ENCODE peak calls at places on chromosomes 4 and X, in four cellular contexts. One of them, this sample, is unnamed.

GRCh38 chr4:76990288-76991080 is 40.9 kb downstream of the SEPTIN11 start:
- DNase-seq in gastrocnemius medialis: no peak
- DNase-seq in thoracic aorta: no peak
- DNase-seq in Peyer's patch: no peak
- DNase-seq in this sample: no peak

GRCh38 chr4:95363966-95364365 is 184.8 kb downstream of the UNC5C start:
- DNase-seq in Peyer's patch: no peak
- DNase-seq in thoracic aorta: no peak
- DNase-seq in gastrocnemius medialis: no peak
- DNase-seq in this sample: no peak

GRCh38 chr4:143202824-143203223 is 18.1 kb downstream of the USP38 start:
- DNase-seq in thoracic aorta: no peak
- DNase-seq in gastrocnemius medialis: no peak
- DNase-seq in Peyer's patch: no peak
- DNase-seq in this sample: no peak

GRCh38 chr4:176988226-176988625 is 195.5 kb upstream of the VEGFC start:
- DNase-seq in gastrocnemius medialis: no peak
- DNase-seq in thoracic aorta: no peak
- DNase-seq in Peyer's patch: no peak
- DNase-seq in this sample: no peak

GRCh38 chrX:38482183-38482582 is 79.2 kb upstream of the TSPAN7 start:
- DNase-seq in Peyer's patch: no peak
- DNase-seq in thoracic aorta: no peak
- DNase-seq in gastrocnemius medialis: no peak
- DNase-seq in this sample: no peak

GRCh38 chr4:26762650-26763049 is 98.0 kb upstream of the STIM2 start:
- DNase-seq in gastrocnemius medialis: no peak
- DNase-seq in Peyer's patch: no peak
- DNase-seq in thoracic aorta: no peak
- DNase-seq in this sample: no peak

GRCh38 chr4:76738081-76738931 is 159.6 kb downstream of the SOWAHB start:
- DNase-seq in gastrocnemius medialis: no peak
- DNase-seq in thoracic aorta: peak
- DNase-seq in Peyer's patch: no peak
- DNase-seq in this sample: no peak

GRCh38 chr4:84895283-84895682 is 71.2 kb downstream of the WDFY3 start:
- DNase-seq in Peyer's patch: no peak
- DNase-seq in thoracic aorta: no peak
- DNase-seq in gastrocnemius medialis: no peak
- DNase-seq in this sample: no peak

GRCh38 chrX:30060718-30061117 is 154.6 kb upstream of the MAGEB2 start:
- DNase-seq in Peyer's patch: no peak
- DNase-seq in gastrocnemius medialis: no peak
- DNase-seq in thoracic aorta: no peak
- DNase-seq in this sample: no peak

GRCh38 chr4:175456131-175456530 is 355.9 kb downstream of the GPM6A start:
- DNase-seq in thoracic aorta: no peak
- DNase-seq in gastrocnemius medialis: no peak
- DNase-seq in Peyer's patch: no peak
- DNase-seq in this sample: no peak

GRCh38 chr4:1975880-1976279 is 32.9 kb downstream of the NELFA start:
- DNase-seq in gastrocnemius medialis: no peak
- DNase-seq in Peyer's patch: no peak
- DNase-seq in thoracic aorta: no peak
- DNase-seq in this sample: peak

GRCh38 chr4:102492531-102493241 is 8.5 kb upstream of the NFKB1 start:
- DNase-seq in thoracic aorta: no peak
- DNase-seq in Peyer's patch: no peak
- DNase-seq in gastrocnemius medialis: no peak
- DNase-seq in this sample: no peak

GRCh38 chr4:60948008-60948407 is 252.1 kb upstream of the ADGRL3 start:
- DNase-seq in thoracic aorta: no peak
- DNase-seq in Peyer's patch: no peak
- DNase-seq in gastrocnemius medialis: no peak
- DNase-seq in this sample: no peak

GRCh38 chr4:6718932-6719610 is 3.1 kb downstream of the BLOC1S4 start:
- DNase-seq in thoracic aorta: no peak
- DNase-seq in gastrocnemius medialis: no peak
- DNase-seq in Peyer's patch: peak
- DNase-seq in this sample: no peak

GRCh38 chr4:48012819-48013218 is 3.7 kb downstream of the CNGA1 start:
- DNase-seq in thoracic aorta: no peak
- DNase-seq in Peyer's patch: no peak
- DNase-seq in gastrocnemius medialis: no peak
- DNase-seq in this sample: no peak

GRCh38 chr4:85509882-85510631 is 35.1 kb downstream of the ARHGAP24 start:
- DNase-seq in gastrocnemius medialis: no peak
- DNase-seq in Peyer's patch: peak
- DNase-seq in thoracic aorta: no peak
- DNase-seq in this sample: no peak

GRCh38 chrX:23434356-23434884 is 99.8 kb downstream of the PTCHD1 start:
- DNase-seq in Peyer's patch: peak
- DNase-seq in thoracic aorta: peak
- DNase-seq in gastrocnemius medialis: peak
- DNase-seq in this sample: no peak

GRCh38 chr4:38605794-38606586 is 58.0 kb upstream of the KLF3 start:
- DNase-seq in thoracic aorta: no peak
- DNase-seq in Peyer's patch: no peak
- DNase-seq in gastrocnemius medialis: no peak
- DNase-seq in this sample: no peak

GRCh38 chr4:5110901-5111300 is 59.6 kb downstream of the STK32B start:
- DNase-seq in Peyer's patch: no peak
- DNase-seq in thoracic aorta: no peak
- DNase-seq in gastrocnemius medialis: no peak
- DNase-seq in this sample: no peak

DNA sequence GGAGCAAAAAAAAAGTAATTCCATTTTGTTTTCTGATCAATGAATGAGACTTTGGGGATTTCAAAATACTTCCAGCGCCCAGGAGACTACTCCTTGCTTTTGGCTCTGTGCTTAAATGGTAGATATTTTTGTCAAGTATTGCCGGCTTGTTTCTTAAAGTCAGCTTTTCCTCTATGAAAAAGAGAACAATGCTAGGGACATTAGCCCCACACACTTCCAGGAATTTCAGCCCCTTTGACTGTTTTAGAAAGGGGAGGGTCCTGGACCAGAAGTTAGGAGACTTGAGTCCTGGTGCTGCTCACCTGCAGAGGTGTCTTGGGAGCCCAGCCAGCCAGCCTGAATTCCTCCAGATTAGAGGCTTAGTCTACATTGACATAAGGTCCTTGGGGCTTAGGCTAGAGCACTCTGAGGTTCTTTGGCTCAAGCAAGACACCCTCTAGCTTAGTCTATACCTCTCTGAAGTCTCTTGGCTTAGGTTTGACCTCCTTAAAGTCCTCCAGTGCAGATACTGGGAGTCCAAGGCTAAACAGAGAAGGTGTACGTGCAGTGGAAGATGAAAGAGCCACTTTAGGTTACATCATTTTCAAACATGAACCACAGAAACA is 1.6 kb upstream of the SETD7 start:
- DNase-seq in Peyer's patch: no peak
- DNase-seq in gastrocnemius medialis: no peak
- DNase-seq in thoracic aorta: no peak
- DNase-seq in this sample: no peak
- H3K27ac ChIP-seq in Peyer's patch: peak
- H3K27ac ChIP-seq in gastrocnemius medialis: peak
- H3K27ac ChIP-seq in thoracic aorta: peak
- H3K27ac ChIP-seq in this sample: peak

GRCh38 chr4:71136071-71136470 is 142.6 kb downstream of the DCK start:
- DNase-seq in Peyer's patch: no peak
- DNase-seq in gastrocnemius medialis: no peak
- DNase-seq in thoracic aorta: no peak
- DNase-seq in this sample: no peak
- H3K27ac ChIP-seq in Peyer's patch: no peak
- H3K27ac ChIP-seq in gastrocnemius medialis: no peak
- H3K27ac ChIP-seq in thoracic aorta: no peak
- H3K27ac ChIP-seq in this sample: no peak

GRCh38 chr4:82797048-82797590 is 1.5 kb downstream of the SCD5 start:
- DNase-seq in gastrocnemius medialis: no peak
- DNase-seq in Peyer's patch: no peak
- DNase-seq in thoracic aorta: no peak
- DNase-seq in this sample: no peak

GRCh38 chr4:82799006-82799881 is 648 bp upstream of the SCD5 start:
- DNase-seq in gastrocnemius medialis: no peak
- DNase-seq in thoracic aorta: no peak
- DNase-seq in Peyer's patch: no peak
- DNase-seq in this sample: no peak

GRCh38 chr4:82797591-82798081 is 960 bp downstream of the SCD5 start:
- DNase-seq in thoracic aorta: no peak
- DNase-seq in gastrocnemius medialis: no peak
- DNase-seq in Peyer's patch: no peak
- DNase-seq in this sample: no peak

GRCh38 chr4:82801910-82802521 is 3.4 kb upstream of the SCD5 start:
- DNase-seq in Peyer's patch: no peak
- DNase-seq in thoracic aorta: no peak
- DNase-seq in gastrocnemius medialis: no peak
- DNase-seq in this sample: no peak

DNA sequence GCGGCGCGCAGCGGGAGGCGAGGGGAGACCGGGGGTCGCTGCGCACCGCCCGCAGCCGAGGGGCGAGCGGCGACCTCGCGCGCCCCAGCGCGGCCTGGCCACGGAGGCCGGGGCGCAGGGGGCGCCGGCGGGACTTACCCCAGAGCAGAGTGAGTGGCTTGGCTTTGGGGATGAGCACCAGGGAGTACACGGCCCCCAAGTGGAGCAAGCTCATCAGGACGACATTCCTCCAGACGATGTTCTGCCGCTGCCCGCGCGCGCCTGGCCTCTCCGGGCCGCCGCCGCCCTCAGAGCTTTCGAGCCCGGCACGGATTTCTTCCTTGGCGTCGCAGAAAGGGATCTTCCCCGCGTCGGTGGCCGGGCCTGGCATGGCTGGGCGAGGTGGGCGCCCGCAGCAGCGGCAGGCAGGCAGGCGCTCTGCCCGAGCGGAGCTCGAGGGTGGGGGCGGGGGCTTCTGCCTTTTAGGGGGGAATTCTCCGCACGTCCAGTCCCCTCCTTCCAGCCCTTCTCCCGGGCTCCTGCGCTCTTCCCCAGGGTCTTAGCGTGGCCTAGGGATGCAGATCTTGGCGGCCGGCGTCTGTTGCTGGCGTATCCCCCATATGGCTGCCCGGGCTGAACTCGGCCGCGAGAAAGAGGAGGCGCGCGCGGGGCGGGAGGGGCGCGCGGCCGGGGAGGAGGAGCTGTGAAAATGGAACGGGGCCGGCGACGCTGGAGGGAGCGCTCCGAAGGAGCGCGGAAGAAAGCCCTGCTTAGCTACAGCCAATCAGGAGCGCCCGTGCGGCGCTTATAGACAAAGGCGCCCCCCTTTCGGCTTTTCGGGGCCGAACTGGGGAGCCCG is at the start of gene SCD5:
- DNase-seq in thoracic aorta: peak
- DNase-seq in Peyer's patch: peak
- DNase-seq in gastrocnemius medialis: peak
- DNase-seq in this sample: peak
- H3K27ac ChIP-seq in thoracic aorta: no peak
- H3K27ac ChIP-seq in Peyer's patch: peak
- H3K27ac ChIP-seq in gastrocnemius medialis: no peak
- H3K27ac ChIP-seq in this sample: no peak

GRCh38 chr4:52838729-52839722 is 23.1 kb upstream of the RASL11B start:
- DNase-seq in gastrocnemius medialis: no peak
- DNase-seq in Peyer's patch: no peak
- DNase-seq in thoracic aorta: no peak
- DNase-seq in this sample: no peak
- H3K27ac ChIP-seq in gastrocnemius medialis: no peak
- H3K27ac ChIP-seq in Peyer's patch: no peak
- H3K27ac ChIP-seq in thoracic aorta: no peak
- H3K27ac ChIP-seq in this sample: no peak

This sample was measured in right lobe of liver.